ENCODE peak calls at places on chromosomes 4 and X, in seven cellular contexts. One of them, this sample, is unnamed.

GRCh38 chr4:149754526-149754925 is 61.1 kb downstream of the IQCM start:
- DNase-seq in CD4-positive, alpha-beta T cell: no peak
- DNase-seq in uterus: no peak
- DNase-seq in bronchial epithelial cell: peak; percentile 59
- DNase-seq in psoas muscle: no peak
- DNase-seq in foreskin keratinocyte: peak; percentile 54
- DNase-seq in astrocyte of the spinal cord: peak; percentile 48
- DNase-seq in this sample: no peak

GRCh38 chr4:173855015-173855414 is 325.0 kb upstream of the HAND2 start:
- DNase-seq in CD4-positive, alpha-beta T cell: no peak
- DNase-seq in uterus: no peak
- DNase-seq in bronchial epithelial cell: no peak
- DNase-seq in psoas muscle: no peak
- DNase-seq in foreskin keratinocyte: no peak
- DNase-seq in astrocyte of the spinal cord: no peak
- DNase-seq in this sample: no peak

GRCh38 chrX:9643807-9644206 is 121.8 kb downstream of the GPR143 start:
- DNase-seq in CD4-positive, alpha-beta T cell: no peak
- DNase-seq in uterus: no peak
- DNase-seq in bronchial epithelial cell: no peak
- DNase-seq in psoas muscle: no peak
- DNase-seq in foreskin keratinocyte: no peak
- DNase-seq in astrocyte of the spinal cord: no peak
- DNase-seq in this sample: no peak

GRCh38 chr4:113760094-113760851 is 1.3 kb downstream of the CAMK2D start:
- DNase-seq in CD4-positive, alpha-beta T cell: peak; percentile 19
- DNase-seq in uterus: peak; percentile 41
- DNase-seq in bronchial epithelial cell: peak; percentile 53
- DNase-seq in psoas muscle: peak; percentile 49
- DNase-seq in foreskin keratinocyte: peak; percentile 59
- DNase-seq in astrocyte of the spinal cord: peak; percentile 62
- DNase-seq in this sample: peak; percentile 52

GRCh38 chr4:51932261-51932660 is 87.9 kb downstream of the LRRC66 start:
- DNase-seq in CD4-positive, alpha-beta T cell: no peak
- DNase-seq in uterus: no peak
- DNase-seq in bronchial epithelial cell: no peak
- DNase-seq in psoas muscle: no peak
- DNase-seq in foreskin keratinocyte: no peak
- DNase-seq in astrocyte of the spinal cord: peak; percentile 88
- DNase-seq in this sample: no peak

GRCh38 chr4:121380448-121381147 is at the start of gene QRFPR:
- DNase-seq in CD4-positive, alpha-beta T cell: no peak
- DNase-seq in uterus: no peak
- DNase-seq in bronchial epithelial cell: peak; percentile 12
- DNase-seq in psoas muscle: peak; percentile 42
- DNase-seq in foreskin keratinocyte: no peak
- DNase-seq in astrocyte of the spinal cord: peak; percentile 9
- DNase-seq in this sample: no peak

GRCh38 chr4:123588631-123589223 is 192.1 kb downstream of the SPRY1 start:
- DNase-seq in CD4-positive, alpha-beta T cell: no peak
- DNase-seq in uterus: no peak
- DNase-seq in bronchial epithelial cell: no peak
- DNase-seq in psoas muscle: peak; percentile 50
- DNase-seq in foreskin keratinocyte: no peak
- DNase-seq in astrocyte of the spinal cord: peak; percentile 82
- DNase-seq in this sample: peak; percentile 72

GRCh38 chr4:90419124-90419711 is 292.0 kb downstream of the CCSER1 start:
- DNase-seq in CD4-positive, alpha-beta T cell: no peak
- DNase-seq in uterus: no peak
- DNase-seq in bronchial epithelial cell: peak; percentile 64
- DNase-seq in psoas muscle: no peak
- DNase-seq in foreskin keratinocyte: peak; percentile 51
- DNase-seq in astrocyte of the spinal cord: peak; percentile 59
- DNase-seq in this sample: peak; percentile 18

GRCh38 chr4:100299441-100299840 is 109.2 kb upstream of the DDIT4L start:
- DNase-seq in CD4-positive, alpha-beta T cell: no peak
- DNase-seq in uterus: no peak
- DNase-seq in bronchial epithelial cell: peak; percentile 7
- DNase-seq in psoas muscle: no peak
- DNase-seq in foreskin keratinocyte: peak; percentile 25
- DNase-seq in astrocyte of the spinal cord: no peak
- DNase-seq in this sample: no peak

GRCh38 chr4:155066871-155067270 is 141.6 kb upstream of the NPY2R start:
- DNase-seq in CD4-positive, alpha-beta T cell: no peak
- DNase-seq in uterus: no peak
- DNase-seq in bronchial epithelial cell: no peak
- DNase-seq in psoas muscle: no peak
- DNase-seq in foreskin keratinocyte: no peak
- DNase-seq in astrocyte of the spinal cord: no peak
- DNase-seq in this sample: no peak

GRCh38 chr4:121057466-121057911 is 14.8 kb downstream of the NDNF start:
- DNase-seq in CD4-positive, alpha-beta T cell: no peak
- DNase-seq in uterus: no peak
- DNase-seq in bronchial epithelial cell: no peak
- DNase-seq in psoas muscle: peak; percentile 39
- DNase-seq in foreskin keratinocyte: no peak
- DNase-seq in astrocyte of the spinal cord: no peak
- DNase-seq in this sample: no peak

GRCh38 chr4:17511041-17511949 is 595 bp downstream of the QDPR start:
- DNase-seq in CD4-positive, alpha-beta T cell: peak; percentile 28
- DNase-seq in uterus: peak; percentile 57
- DNase-seq in bronchial epithelial cell: peak; percentile 10
- DNase-seq in psoas muscle: peak; percentile 82
- DNase-seq in foreskin keratinocyte: peak; percentile 46
- DNase-seq in astrocyte of the spinal cord: peak; percentile 38
- DNase-seq in this sample: peak; percentile 79

GRCh38 chr4:101337688-101338087 is 9.6 kb downstream of the PPP3CA start:
- DNase-seq in CD4-positive, alpha-beta T cell: no peak
- DNase-seq in uterus: no peak
- DNase-seq in bronchial epithelial cell: peak; percentile 60
- DNase-seq in psoas muscle: no peak
- DNase-seq in foreskin keratinocyte: peak; percentile 59
- DNase-seq in astrocyte of the spinal cord: peak; percentile 55
- DNase-seq in this sample: no peak

GRCh38 chr4:183747380-183747779 is 88.3 kb downstream of the TRAPPC11 start:
- DNase-seq in CD4-positive, alpha-beta T cell: no peak
- DNase-seq in uterus: no peak
- DNase-seq in bronchial epithelial cell: no peak
- DNase-seq in psoas muscle: no peak
- DNase-seq in foreskin keratinocyte: no peak
- DNase-seq in astrocyte of the spinal cord: no peak
- DNase-seq in this sample: no peak

GRCh38 chrX:2782778-2783177 is 30.9 kb downstream of the XG start:
- DNase-seq in CD4-positive, alpha-beta T cell: no peak
- DNase-seq in uterus: no peak
- DNase-seq in bronchial epithelial cell: no peak
- DNase-seq in psoas muscle: no peak
- DNase-seq in foreskin keratinocyte: no peak
- DNase-seq in astrocyte of the spinal cord: no peak
- DNase-seq in this sample: no peak

GRCh38 chr4:81215936-81216335 is 914 bp upstream of the PRKG2 start:
- DNase-seq in CD4-positive, alpha-beta T cell: no peak
- DNase-seq in uterus: no peak
- DNase-seq in bronchial epithelial cell: no peak
- DNase-seq in psoas muscle: no peak
- DNase-seq in foreskin keratinocyte: no peak
- DNase-seq in astrocyte of the spinal cord: no peak
- DNase-seq in this sample: no peak

GRCh38 chr4:138310498-138310897 is 68.3 kb upstream of the SLC7A11 start:
- DNase-seq in CD4-positive, alpha-beta T cell: no peak
- DNase-seq in uterus: no peak
- DNase-seq in bronchial epithelial cell: peak; percentile 92
- DNase-seq in psoas muscle: no peak
- DNase-seq in foreskin keratinocyte: peak; percentile 44
- DNase-seq in astrocyte of the spinal cord: no peak
- DNase-seq in this sample: no peak

GRCh38 chr4:87211249-87211952 is 9.0 kb downstream of the KLHL8 start:
- DNase-seq in CD4-positive, alpha-beta T cell: no peak
- DNase-seq in uterus: no peak
- DNase-seq in bronchial epithelial cell: no peak
- DNase-seq in psoas muscle: no peak
- DNase-seq in foreskin keratinocyte: no peak
- DNase-seq in astrocyte of the spinal cord: peak; percentile 20
- DNase-seq in this sample: no peak

GRCh38 chr4:135833529-135833928 is 1631.9 kb upstream of the PABPC4L start:
- DNase-seq in CD4-positive, alpha-beta T cell: no peak
- DNase-seq in uterus: no peak
- DNase-seq in bronchial epithelial cell: no peak
- DNase-seq in psoas muscle: no peak
- DNase-seq in foreskin keratinocyte: no peak
- DNase-seq in astrocyte of the spinal cord: no peak
- DNase-seq in this sample: no peak

GRCh38 chr4:35358001-35358584 is 886.2 kb downstream of the ARAP2 start:
- DNase-seq in CD4-positive, alpha-beta T cell: no peak
- DNase-seq in uterus: no peak
- DNase-seq in bronchial epithelial cell: peak; percentile 1
- DNase-seq in psoas muscle: no peak
- DNase-seq in foreskin keratinocyte: peak; percentile 65
- DNase-seq in astrocyte of the spinal cord: no peak
- DNase-seq in this sample: no peak

GRCh38 chrX:86171366-86171765 is 23.1 kb downstream of the DACH2 start:
- DNase-seq in CD4-positive, alpha-beta T cell: no peak
- DNase-seq in uterus: no peak
- DNase-seq in bronchial epithelial cell: peak; percentile 50
- DNase-seq in psoas muscle: no peak
- DNase-seq in foreskin keratinocyte: no peak
- DNase-seq in astrocyte of the spinal cord: peak; percentile 4
- DNase-seq in this sample: peak; percentile 40

GRCh38 chrX:55490121-55490520 is 473 bp upstream of the USP51 start:
- DNase-seq in CD4-positive, alpha-beta T cell: no peak
- DNase-seq in uterus: no peak
- DNase-seq in bronchial epithelial cell: no peak
- DNase-seq in psoas muscle: no peak
- DNase-seq in foreskin keratinocyte: no peak
- DNase-seq in astrocyte of the spinal cord: no peak
- DNase-seq in this sample: no peak

GRCh38 chrX:55488559-55489314 is 911 bp downstream of the USP51 start:
- DNase-seq in CD4-positive, alpha-beta T cell: peak; percentile 43
- DNase-seq in uterus: peak; percentile 72
- DNase-seq in bronchial epithelial cell: peak; percentile 10
- DNase-seq in psoas muscle: peak; percentile 76
- DNase-seq in foreskin keratinocyte: no peak
- DNase-seq in astrocyte of the spinal cord: peak; percentile 63
- DNase-seq in this sample: peak; percentile 60

GRCh38 chrX:55490974-55491373 is 1.3 kb upstream of the USP51 start:
- DNase-seq in CD4-positive, alpha-beta T cell: no peak
- DNase-seq in uterus: no peak
- DNase-seq in bronchial epithelial cell: no peak
- DNase-seq in psoas muscle: no peak
- DNase-seq in foreskin keratinocyte: no peak
- DNase-seq in astrocyte of the spinal cord: no peak
- DNase-seq in this sample: no peak

GRCh38 chrX:55488268-55488558 is 1.4 kb downstream of the USP51 start:
- DNase-seq in CD4-positive, alpha-beta T cell: no peak
- DNase-seq in uterus: no peak
- DNase-seq in bronchial epithelial cell: no peak
- DNase-seq in psoas muscle: no peak
- DNase-seq in foreskin keratinocyte: no peak
- DNase-seq in astrocyte of the spinal cord: no peak
- DNase-seq in this sample: peak; percentile 3

GRCh38 chrX:55489315-55490009 is at the start of gene USP51:
- DNase-seq in CD4-positive, alpha-beta T cell: no peak
- DNase-seq in uterus: peak; percentile 52
- DNase-seq in bronchial epithelial cell: peak; percentile 37
- DNase-seq in psoas muscle: peak; percentile 56
- DNase-seq in foreskin keratinocyte: peak; percentile 44
- DNase-seq in astrocyte of the spinal cord: peak; percentile 18
- DNase-seq in this sample: peak; percentile 20
- TF ChIP-seq CTCF in CD4-positive, alpha-beta T cell: peak; percentile 24
- TF ChIP-seq CTCF in uterus: peak; percentile 4
- TF ChIP-seq CTCF in bronchial epithelial cell: no peak
- TF ChIP-seq CTCF in psoas muscle: no peak
- TF ChIP-seq CTCF in foreskin keratinocyte: peak; percentile 39
- TF ChIP-seq CTCF in astrocyte of the spinal cord: no peak
- TF ChIP-seq CTCF in this sample: no peak

GRCh38 chrX:17160971-17161370 is 214.0 kb upstream of the NHS start:
- DNase-seq in CD4-positive, alpha-beta T cell: no peak
- DNase-seq in uterus: no peak
- DNase-seq in bronchial epithelial cell: no peak
- DNase-seq in psoas muscle: no peak
- DNase-seq in foreskin keratinocyte: no peak
- DNase-seq in astrocyte of the spinal cord: no peak
- DNase-seq in this sample: no peak

GRCh38 chrX:17167915-17168314 is 207.1 kb upstream of the NHS start:
- DNase-seq in CD4-positive, alpha-beta T cell: no peak
- DNase-seq in uterus: no peak
- DNase-seq in bronchial epithelial cell: peak; percentile 37
- DNase-seq in psoas muscle: no peak
- DNase-seq in foreskin keratinocyte: peak; percentile 68
- DNase-seq in astrocyte of the spinal cord: no peak
- DNase-seq in this sample: no peak

GRCh38 chrX:17164079-17164478 is 210.9 kb upstream of the NHS start:
- DNase-seq in CD4-positive, alpha-beta T cell: no peak
- DNase-seq in uterus: no peak
- DNase-seq in bronchial epithelial cell: no peak
- DNase-seq in psoas muscle: no peak
- DNase-seq in foreskin keratinocyte: no peak
- DNase-seq in astrocyte of the spinal cord: no peak
- DNase-seq in this sample: no peak

GRCh38 chrX:17164936-17165335 is 210.1 kb upstream of the NHS start:
- DNase-seq in CD4-positive, alpha-beta T cell: no peak
- DNase-seq in uterus: no peak
- DNase-seq in bronchial epithelial cell: no peak
- DNase-seq in psoas muscle: no peak
- DNase-seq in foreskin keratinocyte: no peak
- DNase-seq in astrocyte of the spinal cord: peak; percentile 72
- DNase-seq in this sample: no peak

DNA sequence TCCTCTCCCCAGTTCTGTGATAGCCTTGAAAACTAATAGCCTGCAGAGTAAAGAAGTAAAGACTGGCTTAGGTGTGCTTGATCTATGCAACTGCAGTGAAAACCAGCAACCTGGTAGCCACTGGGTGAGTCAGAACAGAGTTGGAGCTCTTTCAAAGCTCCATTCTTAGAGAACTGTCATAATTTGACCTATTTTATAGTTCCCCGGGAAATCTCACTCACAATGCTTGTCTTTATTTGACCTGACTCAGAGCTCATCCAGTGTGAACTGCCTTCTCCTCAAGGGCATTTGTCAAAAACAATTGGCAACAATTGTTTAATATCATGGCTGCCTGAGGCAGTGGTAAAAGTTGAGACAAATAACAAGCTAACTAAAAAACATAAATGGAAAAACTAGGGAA is 213.0 kb upstream of the NHS start:
- DNase-seq in CD4-positive, alpha-beta T cell: no peak
- DNase-seq in uterus: no peak
- DNase-seq in bronchial epithelial cell: no peak
- DNase-seq in psoas muscle: no peak
- DNase-seq in foreskin keratinocyte: peak; percentile 33
- DNase-seq in astrocyte of the spinal cord: no peak
- DNase-seq in this sample: no peak
- TF ChIP-seq CTCF in CD4-positive, alpha-beta T cell: no peak
- TF ChIP-seq CTCF in uterus: no peak
- TF ChIP-seq CTCF in bronchial epithelial cell: no peak
- TF ChIP-seq CTCF in psoas muscle: no peak
- TF ChIP-seq CTCF in foreskin keratinocyte: no peak
- TF ChIP-seq CTCF in astrocyte of the spinal cord: no peak
- TF ChIP-seq CTCF in this sample: no peak

GRCh38 chr4:140595065-140595464 is 26.3 kb upstream of the UCP1 start:
- DNase-seq in CD4-positive, alpha-beta T cell: no peak
- DNase-seq in uterus: no peak
- DNase-seq in bronchial epithelial cell: peak; percentile 62
- DNase-seq in psoas muscle: no peak
- DNase-seq in foreskin keratinocyte: peak; percentile 47
- DNase-seq in astrocyte of the spinal cord: no peak
- DNase-seq in this sample: peak; percentile 45
- TF ChIP-seq CTCF in CD4-positive, alpha-beta T cell: no peak
- TF ChIP-seq CTCF in uterus: no peak
- TF ChIP-seq CTCF in bronchial epithelial cell: peak; percentile 86
- TF ChIP-seq CTCF in psoas muscle: no peak
- TF ChIP-seq CTCF in foreskin keratinocyte: peak; percentile 77
- TF ChIP-seq CTCF in astrocyte of the spinal cord: peak; percentile 54
- TF ChIP-seq CTCF in this sample: peak; percentile 59

GRCh38 chr4:31234494-31234893 is 514.3 kb downstream of the PCDH7 start:
- DNase-seq in CD4-positive, alpha-beta T cell: no peak
- DNase-seq in uterus: no peak
- DNase-seq in bronchial epithelial cell: peak; percentile 73
- DNase-seq in psoas muscle: no peak
- DNase-seq in foreskin keratinocyte: peak; percentile 48
- DNase-seq in astrocyte of the spinal cord: no peak
- DNase-seq in this sample: peak; percentile 51
- TF ChIP-seq CTCF in CD4-positive, alpha-beta T cell: no peak
- TF ChIP-seq CTCF in uterus: no peak
- TF ChIP-seq CTCF in bronchial epithelial cell: no peak
- TF ChIP-seq CTCF in psoas muscle: no peak
- TF ChIP-seq CTCF in foreskin keratinocyte: no peak
- TF ChIP-seq CTCF in astrocyte of the spinal cord: no peak
- TF ChIP-seq CTCF in this sample: no peak

This sample was measured in GM12865.